ENCODE peak calls at places on chromosomes 1 and 21, in six cellular contexts. L is left colon, I is B cell, K is NCI-H1694 treated with DMSO at 0.1 percent for 48 hours, Y is NCI-H524, B is posterior cingulate gyrus. W is an unnamed sample.
A peak's percentile ranks its signal among the peaks of the same experiment; 100 is the strongest.

GRCh38 chr1:231626951-231627614 is 493 bp downstream of the DISC1 start:
- DNase-seq in Y (no peak), K (no peak), I (peak; percentile 60), L (peak; percentile 78), B (peak; percentile 90), W (peak; percentile 73)

GRCh38 chr1:93907718-93908117 is 1.5 kb downstream of the GCLM start:
- DNase-seq in B (no peak), L (no peak), Y (peak; percentile 34), K (no peak), I (no peak), W (no peak)

GRCh38 chr1:35564037-35564883 is 6.7 kb downstream of the NCDN start:
- DNase-seq in B (peak; percentile 94), Y (peak; percentile 65), L (peak; percentile 65), K (peak; percentile 47), I (peak; percentile 83), W (peak; percentile 78)

GRCh38 chr1:165683848-165684485 is 14.4 kb downstream of the ALDH9A1 start:
- DNase-seq in I (no peak), B (no peak), Y (no peak), K (no peak), L (no peak), W (no peak)

GRCh38 chr1:41917835-41918449 is 780 bp downstream of the HIVEP3 start:
- DNase-seq in B (peak; percentile 96), K (no peak), I (peak; percentile 48), Y (peak; percentile 61), L (no peak), W (no peak)

GRCh38 chr1:15957221-15958090 is 18.4 kb downstream of the ZBTB17 start:
- DNase-seq in B (no peak), Y (no peak), L (no peak), I (no peak), K (no peak), W (no peak)

GRCh38 chr21:36113647-36114428 is 21.0 kb upstream of the CBR3 start:
- DNase-seq in L (peak; percentile 89), I (no peak), K (no peak), B (no peak), Y (no peak), W (peak; percentile 84)

GRCh38 chr1:27455166-27455811 is 34.7 kb downstream of the WASF2 start:
- DNase-seq in K (no peak), L (no peak), B (no peak), I (no peak), Y (no peak), W (no peak)

GRCh38 chr1:71031426-71031825 is 16.2 kb downstream of the PTGER3 start:
- DNase-seq in Y (no peak), L (no peak), B (no peak), I (no peak), K (no peak), W (no peak)

GRCh38 chr1:169201084-169201619 is 94.7 kb downstream of the ATP1B1 start:
- DNase-seq in Y (no peak), L (no peak), B (no peak), K (no peak), I (no peak), W (no peak)

GRCh38 chr1:21921100-21921875 is 15.8 kb downstream of the HSPG2 start:
- DNase-seq in K (no peak), I (no peak), Y (peak; percentile 72), L (no peak), B (no peak), W (no peak)

GRCh38 chr1:111990878-111991760 is 1.7 kb upstream of the KCND3 start:
- DNase-seq in Y (peak; percentile 85), K (peak; percentile 94), I (no peak), B (peak; percentile 96), L (peak; percentile 61), W (peak; percentile 85)

GRCh38 chr1:15005116-15005515 is 148.4 kb upstream of the TMEM51 start:
- DNase-seq in I (no peak), K (no peak), L (no peak), Y (peak; percentile 60), B (no peak), W (no peak)

GRCh38 chr1:159113783-159114182 is 37.2 kb upstream of the AIM2 start:
- DNase-seq in L (no peak), Y (no peak), B (no peak), K (no peak), I (no peak), W (no peak)

GRCh38 chr1:64898107-64898861 is 68.1 kb downstream of the JAK1 start:
- DNase-seq in K (peak; percentile 55), I (peak; percentile 13), L (peak; percentile 91), Y (no peak), B (peak; percentile 85), W (peak; percentile 84)

GRCh38 chr1:220698607-220699016 is 8.4 kb downstream of the C1orf115 start:
- DNase-seq in K (no peak), I (no peak), Y (no peak), B (no peak), L (no peak), W (no peak)

GRCh38 chr1:108057536-108057935 is 92.6 kb upstream of the VAV3 start:
- DNase-seq in Y (no peak), K (no peak), I (no peak), B (no peak), L (peak; percentile 46), W (peak; percentile 50)

W was measured in ureter.